ENCODE peak calls at places on chromosome 7, in nine cellular contexts. One of them, this sample, is unnamed.

GRCh38 chr7:22429386-22429785 is 70.6 kb downstream of the STEAP1B start:
- DNase-seq in left ventricle myocardium inferior: no peak
- DNase-seq in fibroblast of lung: peak
- DNase-seq in naive thymus-derived CD4-positive, alpha-beta T cell: no peak
- DNase-seq in A549: no peak
- DNase-seq in caudate nucleus: no peak
- DNase-seq in neural progenitor cell: no peak
- DNase-seq in lower lobe of right lung: no peak
- DNase-seq in adrenal gland: no peak
- DNase-seq in this sample: no peak

GRCh38 chr7:74006032-74006431 is 21.9 kb upstream of the ELN start:
- DNase-seq in left ventricle myocardium inferior: no peak
- DNase-seq in fibroblast of lung: no peak
- DNase-seq in naive thymus-derived CD4-positive, alpha-beta T cell: no peak
- DNase-seq in A549: no peak
- DNase-seq in caudate nucleus: no peak
- DNase-seq in neural progenitor cell: no peak
- DNase-seq in lower lobe of right lung: no peak
- DNase-seq in adrenal gland: no peak
- DNase-seq in this sample: no peak

GRCh38 chr7:47354831-47355541 is 226.9 kb downstream of the TNS3 start:
- DNase-seq in left ventricle myocardium inferior: peak
- DNase-seq in fibroblast of lung: no peak
- DNase-seq in naive thymus-derived CD4-positive, alpha-beta T cell: no peak
- DNase-seq in A549: no peak
- DNase-seq in caudate nucleus: no peak
- DNase-seq in neural progenitor cell: no peak
- DNase-seq in lower lobe of right lung: no peak
- DNase-seq in adrenal gland: peak
- DNase-seq in this sample: no peak

GRCh38 chr7:28530175-28531142 is 118.1 kb downstream of the CREB5 start:
- DNase-seq in left ventricle myocardium inferior: peak
- DNase-seq in fibroblast of lung: peak
- DNase-seq in naive thymus-derived CD4-positive, alpha-beta T cell: no peak
- DNase-seq in A549: no peak
- DNase-seq in caudate nucleus: no peak
- DNase-seq in neural progenitor cell: no peak
- DNase-seq in lower lobe of right lung: peak
- DNase-seq in adrenal gland: no peak
- DNase-seq in this sample: no peak

GRCh38 chr7:101915000-101915399 is 97.6 kb downstream of the CUX1 start:
- DNase-seq in left ventricle myocardium inferior: peak
- DNase-seq in fibroblast of lung: no peak
- DNase-seq in naive thymus-derived CD4-positive, alpha-beta T cell: no peak
- DNase-seq in A549: no peak
- DNase-seq in caudate nucleus: no peak
- DNase-seq in neural progenitor cell: no peak
- DNase-seq in lower lobe of right lung: no peak
- DNase-seq in adrenal gland: no peak
- DNase-seq in this sample: no peak

GRCh38 chr7:8217200-8218068 is 44.5 kb downstream of the ICA1 start:
- DNase-seq in left ventricle myocardium inferior: no peak
- DNase-seq in fibroblast of lung: peak
- DNase-seq in naive thymus-derived CD4-positive, alpha-beta T cell: peak
- DNase-seq in A549: peak
- DNase-seq in caudate nucleus: no peak
- DNase-seq in neural progenitor cell: peak
- DNase-seq in lower lobe of right lung: no peak
- DNase-seq in adrenal gland: peak
- DNase-seq in this sample: peak

GRCh38 chr7:94875221-94875620 is 32.2 kb upstream of the PPP1R9A start:
- DNase-seq in left ventricle myocardium inferior: no peak
- DNase-seq in fibroblast of lung: no peak
- DNase-seq in naive thymus-derived CD4-positive, alpha-beta T cell: no peak
- DNase-seq in A549: no peak
- DNase-seq in caudate nucleus: no peak
- DNase-seq in neural progenitor cell: no peak
- DNase-seq in lower lobe of right lung: no peak
- DNase-seq in adrenal gland: no peak
- DNase-seq in this sample: no peak

GRCh38 chr7:150337659-150338081 is 3.8 kb downstream of the RARRES2 start:
- DNase-seq in left ventricle myocardium inferior: no peak
- DNase-seq in fibroblast of lung: no peak
- DNase-seq in naive thymus-derived CD4-positive, alpha-beta T cell: no peak
- DNase-seq in A549: no peak
- DNase-seq in caudate nucleus: no peak
- DNase-seq in neural progenitor cell: no peak
- DNase-seq in lower lobe of right lung: no peak
- DNase-seq in adrenal gland: no peak
- DNase-seq in this sample: no peak

GRCh38 chr7:68038621-68039314 is 1042.1 kb downstream of the TYW1 start:
- DNase-seq in left ventricle myocardium inferior: no peak
- DNase-seq in fibroblast of lung: peak
- DNase-seq in naive thymus-derived CD4-positive, alpha-beta T cell: no peak
- DNase-seq in A549: peak
- DNase-seq in caudate nucleus: no peak
- DNase-seq in neural progenitor cell: no peak
- DNase-seq in lower lobe of right lung: no peak
- DNase-seq in adrenal gland: peak
- DNase-seq in this sample: no peak

GRCh38 chr7:130732980-130733865 is 784 bp downstream of the KLF14 start:
- DNase-seq in left ventricle myocardium inferior: peak
- DNase-seq in fibroblast of lung: no peak
- DNase-seq in naive thymus-derived CD4-positive, alpha-beta T cell: no peak
- DNase-seq in A549: peak
- DNase-seq in caudate nucleus: no peak
- DNase-seq in neural progenitor cell: peak
- DNase-seq in lower lobe of right lung: peak
- DNase-seq in adrenal gland: peak
- DNase-seq in this sample: no peak

GRCh38 chr7:117715784-117716445 is 157.3 kb downstream of the CTTNBP2 start:
- DNase-seq in left ventricle myocardium inferior: no peak
- DNase-seq in fibroblast of lung: peak
- DNase-seq in naive thymus-derived CD4-positive, alpha-beta T cell: no peak
- DNase-seq in A549: peak
- DNase-seq in caudate nucleus: no peak
- DNase-seq in neural progenitor cell: peak
- DNase-seq in lower lobe of right lung: no peak
- DNase-seq in adrenal gland: peak
- DNase-seq in this sample: peak

GRCh38 chr7:116809636-116810266 is 52.6 kb upstream of the CAPZA2 start:
- DNase-seq in left ventricle myocardium inferior: no peak
- DNase-seq in fibroblast of lung: peak
- DNase-seq in naive thymus-derived CD4-positive, alpha-beta T cell: peak
- DNase-seq in A549: no peak
- DNase-seq in caudate nucleus: no peak
- DNase-seq in neural progenitor cell: peak
- DNase-seq in lower lobe of right lung: no peak
- DNase-seq in adrenal gland: peak
- DNase-seq in this sample: peak

GRCh38 chr7:55019329-55019690 is 493 bp downstream of the EGFR start:
- DNase-seq in left ventricle myocardium inferior: peak
- DNase-seq in fibroblast of lung: peak
- DNase-seq in naive thymus-derived CD4-positive, alpha-beta T cell: no peak
- DNase-seq in A549: peak
- DNase-seq in caudate nucleus: no peak
- DNase-seq in neural progenitor cell: peak
- DNase-seq in lower lobe of right lung: peak
- DNase-seq in adrenal gland: peak
- DNase-seq in this sample: no peak

GRCh38 chr7:170551-171363 is 21.6 kb upstream of the FAM20C start:
- DNase-seq in left ventricle myocardium inferior: no peak
- DNase-seq in fibroblast of lung: no peak
- DNase-seq in naive thymus-derived CD4-positive, alpha-beta T cell: no peak
- DNase-seq in A549: no peak
- DNase-seq in caudate nucleus: no peak
- DNase-seq in neural progenitor cell: no peak
- DNase-seq in lower lobe of right lung: no peak
- DNase-seq in adrenal gland: no peak
- DNase-seq in this sample: no peak

GRCh38 chr7:91519241-91520200 is 255.3 kb downstream of the FZD1 start:
- DNase-seq in left ventricle myocardium inferior: no peak
- DNase-seq in fibroblast of lung: peak
- DNase-seq in naive thymus-derived CD4-positive, alpha-beta T cell: no peak
- DNase-seq in A549: no peak
- DNase-seq in caudate nucleus: no peak
- DNase-seq in neural progenitor cell: peak
- DNase-seq in lower lobe of right lung: no peak
- DNase-seq in adrenal gland: no peak
- DNase-seq in this sample: peak
- H3K27ac ChIP-seq in left ventricle myocardium inferior: no peak
- H3K27ac ChIP-seq in fibroblast of lung: no peak
- H3K27ac ChIP-seq in naive thymus-derived CD4-positive, alpha-beta T cell: no peak
- H3K27ac ChIP-seq in A549: no peak
- H3K27ac ChIP-seq in caudate nucleus: no peak
- H3K27ac ChIP-seq in neural progenitor cell: no peak
- H3K27ac ChIP-seq in lower lobe of right lung: no peak
- H3K27ac ChIP-seq in adrenal gland: no peak
- H3K27ac ChIP-seq in this sample: no peak

GRCh38 chr7:44307301-44307900 is 18.0 kb downstream of the CAMK2B start:
- DNase-seq in left ventricle myocardium inferior: no peak
- DNase-seq in fibroblast of lung: peak
- DNase-seq in naive thymus-derived CD4-positive, alpha-beta T cell: no peak
- DNase-seq in A549: peak
- DNase-seq in caudate nucleus: no peak
- DNase-seq in neural progenitor cell: peak
- DNase-seq in lower lobe of right lung: no peak
- DNase-seq in adrenal gland: no peak
- DNase-seq in this sample: peak
- H3K27ac ChIP-seq in left ventricle myocardium inferior: peak
- H3K27ac ChIP-seq in fibroblast of lung: no peak
- H3K27ac ChIP-seq in naive thymus-derived CD4-positive, alpha-beta T cell: no peak
- H3K27ac ChIP-seq in A549: no peak
- H3K27ac ChIP-seq in caudate nucleus: no peak
- H3K27ac ChIP-seq in neural progenitor cell: no peak
- H3K27ac ChIP-seq in lower lobe of right lung: no peak
- H3K27ac ChIP-seq in adrenal gland: no peak
- H3K27ac ChIP-seq in this sample: no peak

GRCh38 chr7:106108988-106109387 is 3.1 kb downstream of the SYPL1 start:
- DNase-seq in left ventricle myocardium inferior: no peak
- DNase-seq in fibroblast of lung: no peak
- DNase-seq in naive thymus-derived CD4-positive, alpha-beta T cell: no peak
- DNase-seq in A549: no peak
- DNase-seq in caudate nucleus: no peak
- DNase-seq in neural progenitor cell: peak
- DNase-seq in lower lobe of right lung: no peak
- DNase-seq in adrenal gland: no peak
- DNase-seq in this sample: no peak
- H3K27ac ChIP-seq in left ventricle myocardium inferior: peak
- H3K27ac ChIP-seq in fibroblast of lung: no peak
- H3K27ac ChIP-seq in naive thymus-derived CD4-positive, alpha-beta T cell: no peak
- H3K27ac ChIP-seq in A549: no peak
- H3K27ac ChIP-seq in caudate nucleus: no peak
- H3K27ac ChIP-seq in neural progenitor cell: no peak
- H3K27ac ChIP-seq in lower lobe of right lung: no peak
- H3K27ac ChIP-seq in adrenal gland: no peak
- H3K27ac ChIP-seq in this sample: peak

DNA sequence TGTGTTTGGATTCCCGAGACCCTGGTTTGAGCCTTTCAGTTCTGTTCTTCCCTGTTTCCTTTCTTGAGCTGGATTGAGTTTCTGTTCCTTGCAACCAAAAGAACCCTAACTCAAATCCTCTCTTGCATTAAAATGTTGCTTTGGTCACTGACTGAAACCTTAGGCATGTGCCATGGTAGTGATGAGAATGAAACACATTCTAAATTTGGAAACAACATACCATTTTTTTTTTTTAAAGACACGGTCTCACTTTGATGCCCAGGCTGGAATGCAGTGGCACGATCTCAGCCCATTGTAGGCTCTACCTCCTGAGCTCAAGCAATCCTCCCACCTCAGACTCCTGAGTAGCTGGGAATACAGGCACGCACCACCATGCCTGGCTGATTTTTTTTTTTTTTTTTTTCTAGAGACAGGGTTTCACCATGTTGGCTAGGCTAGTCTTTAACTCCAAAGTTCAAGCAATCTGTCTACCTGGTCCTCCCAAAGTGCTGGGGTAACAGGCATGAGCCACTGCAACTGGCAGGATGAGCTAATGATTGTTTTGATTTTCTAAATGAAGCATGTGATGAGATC is 8.4 kb downstream of the THAP5 start:
- DNase-seq in left ventricle myocardium inferior: no peak
- DNase-seq in fibroblast of lung: peak
- DNase-seq in naive thymus-derived CD4-positive, alpha-beta T cell: no peak
- DNase-seq in A549: no peak
- DNase-seq in caudate nucleus: no peak
- DNase-seq in neural progenitor cell: no peak
- DNase-seq in lower lobe of right lung: no peak
- DNase-seq in adrenal gland: no peak
- DNase-seq in this sample: no peak
- H3K27ac ChIP-seq in left ventricle myocardium inferior: peak
- H3K27ac ChIP-seq in fibroblast of lung: no peak
- H3K27ac ChIP-seq in naive thymus-derived CD4-positive, alpha-beta T cell: no peak
- H3K27ac ChIP-seq in A549: no peak
- H3K27ac ChIP-seq in caudate nucleus: no peak
- H3K27ac ChIP-seq in neural progenitor cell: no peak
- H3K27ac ChIP-seq in lower lobe of right lung: no peak
- H3K27ac ChIP-seq in adrenal gland: no peak
- H3K27ac ChIP-seq in this sample: no peak

GRCh38 chr7:151694828-151695580 is 175.3 kb upstream of the RHEB start:
- DNase-seq in left ventricle myocardium inferior: peak
- DNase-seq in fibroblast of lung: no peak
- DNase-seq in naive thymus-derived CD4-positive, alpha-beta T cell: no peak
- DNase-seq in A549: no peak
- DNase-seq in caudate nucleus: no peak
- DNase-seq in neural progenitor cell: no peak
- DNase-seq in lower lobe of right lung: peak
- DNase-seq in adrenal gland: peak
- DNase-seq in this sample: no peak
- H3K27ac ChIP-seq in left ventricle myocardium inferior: peak
- H3K27ac ChIP-seq in fibroblast of lung: no peak
- H3K27ac ChIP-seq in naive thymus-derived CD4-positive, alpha-beta T cell: no peak
- H3K27ac ChIP-seq in A549: peak
- H3K27ac ChIP-seq in caudate nucleus: peak
- H3K27ac ChIP-seq in neural progenitor cell: no peak
- H3K27ac ChIP-seq in lower lobe of right lung: peak
- H3K27ac ChIP-seq in adrenal gland: peak
- H3K27ac ChIP-seq in this sample: no peak

GRCh38 chr7:51276091-51276605 is 40.5 kb downstream of the COBL start:
- DNase-seq in left ventricle myocardium inferior: no peak
- DNase-seq in fibroblast of lung: no peak
- DNase-seq in naive thymus-derived CD4-positive, alpha-beta T cell: no peak
- DNase-seq in A549: no peak
- DNase-seq in caudate nucleus: no peak
- DNase-seq in neural progenitor cell: no peak
- DNase-seq in lower lobe of right lung: no peak
- DNase-seq in adrenal gland: no peak
- DNase-seq in this sample: no peak
- H3K27ac ChIP-seq in left ventricle myocardium inferior: peak
- H3K27ac ChIP-seq in fibroblast of lung: no peak
- H3K27ac ChIP-seq in naive thymus-derived CD4-positive, alpha-beta T cell: no peak
- H3K27ac ChIP-seq in A549: no peak
- H3K27ac ChIP-seq in caudate nucleus: peak
- H3K27ac ChIP-seq in neural progenitor cell: no peak
- H3K27ac ChIP-seq in lower lobe of right lung: no peak
- H3K27ac ChIP-seq in adrenal gland: no peak
- H3K27ac ChIP-seq in this sample: no peak